ENCODE peak calls at places on chromosomes 3 and 15, in six cellular contexts. V, P, Y, W, X and H are unnamed samples.

GRCh38 chr3:45199837-45200648 is 26.0 kb downstream of the TMEM158 start:
- DNase-seq in P (no peak), V (peak), Y (no peak), W (peak), X (no peak), H (no peak)

GRCh38 chr3:98903099-98903498 is 1.6 kb upstream of the DCBLD2 start:
- DNase-seq in V (no peak), W (no peak), X (no peak), Y (no peak), P (no peak), H (no peak)

GRCh38 chr3:43757613-43758012 is 66.9 kb downstream of the ABHD5 start:
- DNase-seq in V (peak), Y (no peak), X (no peak), P (no peak), W (no peak), H (no peak)

GRCh38 chr3:64584193-64584592 is 103.6 kb downstream of the ADAMTS9 start:
- DNase-seq in P (no peak), Y (no peak), V (no peak), X (no peak), W (no peak), H (no peak)

GRCh38 chr15:50275908-50276307 is 10.4 kb upstream of the HDC start:
- DNase-seq in Y (no peak), V (no peak), X (no peak), W (no peak), P (no peak), H (no peak)

GRCh38 chr15:96867992-96868391 is 537.5 kb downstream of the NR2F2 start:
- DNase-seq in V (no peak), Y (no peak), X (no peak), W (no peak), P (no peak), H (no peak)

GRCh38 chr15:33860749-33861148 is 107.5 kb upstream of the CHRM5 start:
- DNase-seq in W (no peak), X (no peak), Y (no peak), P (no peak), V (no peak), H (no peak)

GRCh38 chr15:76576526-76577279 is 240.1 kb downstream of the ISL2 start:
- DNase-seq in V (peak), W (peak), P (peak), Y (no peak), X (no peak), H (no peak)

GRCh38 chr3:32700244-32700643 is 15.3 kb downstream of the CNOT10 start:
- DNase-seq in P (no peak), Y (no peak), V (no peak), W (no peak), X (no peak), H (no peak)

GRCh38 chr3:57130426-57131209 is 34.5 kb downstream of the IL17RD start:
- DNase-seq in V (no peak), X (no peak), Y (no peak), W (no peak), P (peak), H (no peak)

GRCh38 chr3:99928758-99929408 is 111.2 kb downstream of the CMSS1 start:
- DNase-seq in X (no peak), Y (no peak), P (no peak), W (no peak), V (no peak), H (no peak)

DNA sequence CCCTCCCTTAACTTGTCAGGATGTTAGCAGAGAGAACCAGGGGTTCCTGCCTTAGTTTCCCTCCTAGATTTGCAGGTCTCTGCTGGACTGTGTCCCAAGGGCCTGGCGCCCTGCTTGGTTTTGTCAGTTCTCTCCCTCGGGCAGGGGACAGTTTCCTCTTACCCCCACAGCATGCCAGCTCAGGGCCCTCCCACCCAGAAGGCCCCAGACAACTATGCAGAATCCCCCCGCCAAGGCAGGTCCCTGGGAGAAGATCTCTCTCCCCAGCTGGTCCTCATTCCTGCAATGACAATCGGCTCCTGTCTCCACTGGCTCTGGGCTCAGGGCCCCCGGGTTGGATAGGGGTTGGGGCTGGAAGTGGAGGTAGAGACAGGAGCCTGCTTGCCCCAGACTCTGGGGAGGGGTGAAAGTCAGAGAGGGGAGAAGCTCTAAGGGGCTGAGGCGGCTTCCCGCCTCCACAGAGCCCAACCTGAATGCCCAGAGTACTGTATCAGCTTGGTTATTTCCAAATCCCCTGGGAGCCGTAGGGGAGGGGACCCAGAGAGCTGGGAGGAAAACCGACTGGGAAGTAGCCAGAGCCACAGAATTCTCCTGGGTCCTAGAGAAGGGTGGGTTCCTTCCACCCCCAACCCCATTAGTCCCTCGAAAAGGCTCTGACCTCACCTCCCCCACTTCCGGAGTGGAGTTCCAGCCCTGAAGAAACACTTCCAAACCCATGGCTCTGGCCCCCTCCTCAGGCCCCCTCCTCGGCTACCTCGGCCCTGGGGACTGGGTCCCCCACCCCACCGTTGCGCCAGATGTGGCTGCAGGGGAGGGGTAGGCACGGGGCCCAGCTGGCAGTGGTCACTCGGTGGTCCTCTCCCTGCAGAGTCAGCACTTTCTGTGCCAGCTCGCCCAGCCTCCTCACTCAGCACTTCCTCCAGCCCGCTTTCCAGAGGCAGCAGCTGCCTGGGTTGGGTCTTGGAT is 3.8 kb upstream of the LOXL1 start:
- DNase-seq in V (no peak), W (peak), X (no peak), P (no peak), Y (no peak), H (no peak)
- H3K4me3 ChIP-seq in V (no peak), W (no peak), X (no peak), P (no peak), Y (no peak), H (no peak)

DNA sequence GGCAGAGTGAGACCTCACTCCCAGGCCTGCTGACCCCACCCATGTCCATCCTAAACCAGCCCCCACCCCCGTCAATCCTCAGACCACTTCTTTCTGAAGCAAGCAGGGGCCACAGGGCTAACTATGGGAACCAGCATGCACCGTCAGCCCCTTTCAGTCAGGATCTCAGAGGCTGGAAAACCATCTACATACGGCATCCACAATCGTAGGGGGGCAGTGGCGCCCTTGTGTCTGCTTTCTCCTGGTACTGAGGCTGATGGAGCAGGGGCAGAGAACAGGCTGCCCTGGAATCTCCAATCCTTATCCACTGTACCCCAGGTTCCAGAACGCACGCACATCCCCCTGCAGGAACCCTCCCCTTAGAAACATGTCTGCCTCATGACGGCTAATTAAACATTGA is 56.6 kb downstream of the XXYLT1 start:
- DNase-seq in V (no peak), Y (no peak), P (no peak), W (no peak), X (peak), H (no peak)
- H3K4me3 ChIP-seq in V (no peak), Y (no peak), P (no peak), W (no peak), X (no peak), H (no peak)

DNA sequence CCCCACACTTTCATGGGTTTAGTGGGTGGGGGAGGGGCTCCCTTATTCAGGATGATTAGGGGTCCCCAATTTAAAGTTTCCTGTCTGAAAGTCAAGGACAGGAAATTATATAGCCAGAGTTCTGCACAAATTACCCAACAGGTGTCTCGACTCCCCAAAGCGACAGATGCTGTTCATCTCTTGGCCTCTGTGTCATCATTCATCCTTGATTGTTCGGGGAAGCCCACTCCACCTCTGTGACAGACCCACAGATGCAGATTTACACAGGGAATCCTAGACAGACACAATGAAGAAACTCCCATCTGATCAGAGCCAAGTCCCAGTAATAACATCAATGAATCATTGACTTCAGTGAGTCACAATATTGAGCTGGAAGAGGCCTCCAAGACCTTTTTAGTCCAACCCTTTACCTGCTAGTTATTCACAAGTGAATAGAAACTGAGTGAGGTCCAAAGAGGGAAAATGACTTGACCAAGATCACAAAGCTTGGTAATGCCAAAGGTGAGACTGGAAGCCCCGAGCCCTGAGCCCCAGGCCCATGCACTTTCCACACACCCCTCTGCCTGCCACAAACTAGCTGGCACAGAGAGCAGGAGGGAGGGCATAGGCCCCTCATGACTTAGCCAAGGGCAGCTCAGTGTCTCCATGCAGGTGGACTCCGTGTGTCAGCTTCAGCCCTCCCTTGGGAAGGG is 7.9 kb upstream of the SRP14 start:
- DNase-seq in W (no peak), P (no peak), X (no peak), V (peak), Y (no peak), H (no peak)
- H3K4me3 ChIP-seq in W (no peak), P (no peak), X (no peak), V (no peak), Y (no peak), H (no peak)

DNA sequence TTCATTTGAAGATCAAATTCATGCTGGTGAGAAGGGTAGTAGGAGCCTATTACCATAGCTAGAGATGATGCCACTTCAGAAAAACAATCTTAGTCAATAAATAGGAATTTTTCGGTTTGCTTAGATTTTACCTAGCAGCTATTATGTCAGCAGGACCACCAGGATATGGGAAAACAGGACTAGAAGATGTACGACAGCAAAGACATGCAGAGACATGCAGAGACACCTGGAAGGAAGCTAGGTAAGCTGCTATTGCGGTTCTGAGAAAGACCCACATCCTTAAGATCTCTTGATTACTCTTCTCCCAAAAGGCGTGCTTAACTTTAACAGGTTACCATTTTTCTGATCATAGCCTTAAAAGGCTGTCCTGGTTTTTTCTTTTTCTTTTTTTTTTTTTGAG is 64.8 kb upstream of the THSD4 start:
- DNase-seq in X (no peak), Y (no peak), P (no peak), W (no peak), V (no peak), H (no peak)
- H3K4me3 ChIP-seq in X (no peak), Y (no peak), P (no peak), W (no peak), V (no peak), H (no peak)

GRCh38 chr3:150385296-150386242 is 22.5 kb upstream of the TSC22D2 start:
- DNase-seq in P (no peak), V (no peak), W (no peak), X (no peak), Y (no peak), H (no peak)
- H3K4me3 ChIP-seq in P (no peak), V (no peak), W (no peak), X (no peak), Y (no peak), H (no peak)

GRCh38 chr3:193080821-193081220 is 160.2 kb upstream of the PLAAT1 start:
- DNase-seq in P (no peak), V (no peak), X (no peak), Y (no peak), W (no peak), H (no peak)

GRCh38 chr3:193078996-193079731 is 161.5 kb upstream of the MB21D2 start:
- DNase-seq in Y (no peak), V (no peak), W (no peak), X (no peak), P (no peak), H (no peak)
- H3K4me3 ChIP-seq in Y (no peak), V (no peak), W (no peak), X (no peak), P (no peak), H (no peak)

DNA sequence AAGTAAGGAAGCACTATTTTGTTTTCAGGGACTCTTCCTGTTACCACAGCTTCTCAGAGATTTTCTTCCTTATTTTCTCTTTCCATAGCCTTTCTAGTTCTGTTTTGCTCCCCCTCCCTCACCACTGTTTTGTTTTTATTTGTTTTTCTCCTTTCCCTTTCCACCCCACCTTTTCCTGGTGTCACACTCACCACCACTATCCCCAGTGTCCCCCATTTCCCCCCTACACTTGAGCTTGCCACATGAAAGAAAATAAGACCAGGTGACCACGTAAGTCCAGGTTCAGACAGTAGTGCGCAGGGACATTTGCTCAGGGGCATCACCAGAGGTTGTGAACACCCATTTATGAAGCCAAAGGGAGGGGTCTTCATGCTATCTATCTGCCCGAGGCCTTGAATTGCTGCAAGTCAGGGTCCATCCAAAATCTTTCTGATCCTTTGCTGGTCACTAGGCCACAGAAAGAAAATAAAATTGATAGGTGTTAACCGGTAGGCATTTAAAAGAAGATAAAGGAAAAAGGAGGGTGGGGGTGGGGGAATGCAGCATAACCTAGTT is 1.4 kb upstream of the RFTN1 start:
- DNase-seq in Y (no peak), V (no peak), X (no peak), P (no peak), W (no peak), H (no peak)
- H3K4me3 ChIP-seq in Y (no peak), V (no peak), X (no peak), P (no peak), W (no peak), H (no peak)

GRCh38 chr3:23811919-23812318 is 6.2 kb downstream of the UBE2E1 start:
- DNase-seq in V (no peak), Y (no peak), W (no peak), P (no peak), X (no peak), H (no peak)
- H3K4me3 ChIP-seq in V (no peak), Y (no peak), W (no peak), P (no peak), X (no peak), H (no peak)